ENCODE peak calls at places on chromosomes 12 and 14, in six cellular contexts. One of them, this sample, is unnamed.
A peak's percentile ranks its signal among the peaks of the same experiment; 100 is the strongest.

GRCh38 chr12:56028511-56029165 is 7.8 kb downstream of the IKZF4 start:
- DNase-seq in IMR-90: no peak
- DNase-seq in neuronal stem cell: no peak
- DNase-seq in mesenchymal stem cell: no peak
- DNase-seq in H9: no peak
- DNase-seq in H1: no peak
- DNase-seq in this sample: no peak

GRCh38 chr14:96574633-96575191 is 72.5 kb downstream of the PAPOLA start:
- DNase-seq in IMR-90: peak; percentile 82
- DNase-seq in neuronal stem cell: no peak
- DNase-seq in mesenchymal stem cell: no peak
- DNase-seq in H9: no peak
- DNase-seq in H1: no peak
- DNase-seq in this sample: no peak

GRCh38 chr12:57213763-57214397 is 2.7 kb upstream of the NXPH4 start:
- DNase-seq in IMR-90: no peak
- DNase-seq in neuronal stem cell: no peak
- DNase-seq in mesenchymal stem cell: no peak
- DNase-seq in H9: no peak
- DNase-seq in H1: no peak
- DNase-seq in this sample: peak; percentile 88

GRCh38 chr12:88634008-88634407 is 53.7 kb upstream of the KITLG start:
- DNase-seq in IMR-90: no peak
- DNase-seq in neuronal stem cell: no peak
- DNase-seq in mesenchymal stem cell: no peak
- DNase-seq in H9: no peak
- DNase-seq in H1: no peak
- DNase-seq in this sample: no peak

GRCh38 chr14:63852817-63853730 is at the start of gene SYNE2:
- DNase-seq in IMR-90: peak; percentile 65
- DNase-seq in neuronal stem cell: peak; percentile 78
- DNase-seq in mesenchymal stem cell: peak; percentile 70
- DNase-seq in H9: peak; percentile 82
- DNase-seq in H1: no peak
- DNase-seq in this sample: peak; percentile 82

GRCh38 chr12:53061404-53062010 is 11.6 kb downstream of the TNS2 start:
- DNase-seq in IMR-90: no peak
- DNase-seq in neuronal stem cell: no peak
- DNase-seq in mesenchymal stem cell: no peak
- DNase-seq in H9: peak; percentile 81
- DNase-seq in H1: no peak
- DNase-seq in this sample: peak; percentile 21

GRCh38 chr12:104458645-104459555 is 2.2 kb downstream of the CHST11 start:
- DNase-seq in IMR-90: no peak
- DNase-seq in neuronal stem cell: no peak
- DNase-seq in mesenchymal stem cell: peak; percentile 45
- DNase-seq in H9: no peak
- DNase-seq in H1: no peak
- DNase-seq in this sample: peak; percentile 63

GRCh38 chr12:94269316-94269999 is 121.1 kb downstream of the PLXNC1 start:
- DNase-seq in IMR-90: no peak
- DNase-seq in neuronal stem cell: no peak
- DNase-seq in mesenchymal stem cell: no peak
- DNase-seq in H9: no peak
- DNase-seq in H1: no peak
- DNase-seq in this sample: no peak

GRCh38 chr14:68165274-68165843 is 345.8 kb downstream of the RAD51B start:
- DNase-seq in IMR-90: no peak
- DNase-seq in neuronal stem cell: no peak
- DNase-seq in mesenchymal stem cell: no peak
- DNase-seq in H9: no peak
- DNase-seq in H1: no peak
- DNase-seq in this sample: no peak

GRCh38 chr12:19248929-19249602 is 119.5 kb downstream of the PLEKHA5 start:
- DNase-seq in IMR-90: peak; percentile 88
- DNase-seq in neuronal stem cell: no peak
- DNase-seq in mesenchymal stem cell: peak; percentile 58
- DNase-seq in H9: no peak
- DNase-seq in H1: no peak
- DNase-seq in this sample: no peak

GRCh38 chr14:46344327-46344937 is 307.1 kb downstream of the RPL10L start:
- DNase-seq in IMR-90: no peak
- DNase-seq in neuronal stem cell: peak; percentile 21
- DNase-seq in mesenchymal stem cell: peak; percentile 52
- DNase-seq in H9: peak; percentile 34
- DNase-seq in H1: no peak
- DNase-seq in this sample: no peak

GRCh38 chr14:104746071-104746545 is 6.8 kb upstream of the SIVA1 start:
- DNase-seq in IMR-90: no peak
- DNase-seq in neuronal stem cell: no peak
- DNase-seq in mesenchymal stem cell: no peak
- DNase-seq in H9: no peak
- DNase-seq in H1: no peak
- DNase-seq in this sample: no peak

GRCh38 chr12:48615681-48616080 is 45.8 kb upstream of the LALBA start:
- DNase-seq in IMR-90: no peak
- DNase-seq in neuronal stem cell: no peak
- DNase-seq in mesenchymal stem cell: no peak
- DNase-seq in H9: no peak
- DNase-seq in H1: no peak
- DNase-seq in this sample: no peak

GRCh38 chr14:91140672-91141071 is 26.8 kb downstream of the DGLUCY start:
- DNase-seq in IMR-90: no peak
- DNase-seq in neuronal stem cell: peak; percentile 15
- DNase-seq in mesenchymal stem cell: peak; percentile 13
- DNase-seq in H9: peak; percentile 70
- DNase-seq in H1: no peak
- DNase-seq in this sample: peak; percentile 48

GRCh38 chr12:779745-780734 is 27.7 kb downstream of the WNK1 start:
- DNase-seq in IMR-90: peak; percentile 74
- DNase-seq in neuronal stem cell: no peak
- DNase-seq in mesenchymal stem cell: peak; percentile 80
- DNase-seq in H9: no peak
- DNase-seq in H1: no peak
- DNase-seq in this sample: no peak

GRCh38 chr12:94336201-94336915 is 123.3 kb downstream of the CEP83 start:
- DNase-seq in IMR-90: peak; percentile 66
- DNase-seq in neuronal stem cell: no peak
- DNase-seq in mesenchymal stem cell: peak; percentile 15
- DNase-seq in H9: no peak
- DNase-seq in H1: no peak
- DNase-seq in this sample: no peak

GRCh38 chr12:95701275-95701674 is 89.3 kb downstream of the NTN4 start:
- DNase-seq in IMR-90: peak; percentile 60
- DNase-seq in neuronal stem cell: no peak
- DNase-seq in mesenchymal stem cell: peak; percentile 6
- DNase-seq in H9: no peak
- DNase-seq in H1: no peak
- DNase-seq in this sample: no peak

GRCh38 chr12:15163001-15163400 is 58.2 kb downstream of the RERG start:
- DNase-seq in IMR-90: no peak
- DNase-seq in neuronal stem cell: no peak
- DNase-seq in mesenchymal stem cell: no peak
- DNase-seq in H9: no peak
- DNase-seq in H1: no peak
- DNase-seq in this sample: no peak

GRCh38 chr12:15168279-15168678 is 52.9 kb downstream of the RERG start:
- DNase-seq in IMR-90: no peak
- DNase-seq in neuronal stem cell: no peak
- DNase-seq in mesenchymal stem cell: peak; percentile 42
- DNase-seq in H9: no peak
- DNase-seq in H1: no peak
- DNase-seq in this sample: no peak

GRCh38 chr12:15163577-15163976 is 57.6 kb downstream of the RERG start:
- DNase-seq in IMR-90: no peak
- DNase-seq in neuronal stem cell: no peak
- DNase-seq in mesenchymal stem cell: peak; percentile 33
- DNase-seq in H9: no peak
- DNase-seq in H1: no peak
- DNase-seq in this sample: no peak

DNA sequence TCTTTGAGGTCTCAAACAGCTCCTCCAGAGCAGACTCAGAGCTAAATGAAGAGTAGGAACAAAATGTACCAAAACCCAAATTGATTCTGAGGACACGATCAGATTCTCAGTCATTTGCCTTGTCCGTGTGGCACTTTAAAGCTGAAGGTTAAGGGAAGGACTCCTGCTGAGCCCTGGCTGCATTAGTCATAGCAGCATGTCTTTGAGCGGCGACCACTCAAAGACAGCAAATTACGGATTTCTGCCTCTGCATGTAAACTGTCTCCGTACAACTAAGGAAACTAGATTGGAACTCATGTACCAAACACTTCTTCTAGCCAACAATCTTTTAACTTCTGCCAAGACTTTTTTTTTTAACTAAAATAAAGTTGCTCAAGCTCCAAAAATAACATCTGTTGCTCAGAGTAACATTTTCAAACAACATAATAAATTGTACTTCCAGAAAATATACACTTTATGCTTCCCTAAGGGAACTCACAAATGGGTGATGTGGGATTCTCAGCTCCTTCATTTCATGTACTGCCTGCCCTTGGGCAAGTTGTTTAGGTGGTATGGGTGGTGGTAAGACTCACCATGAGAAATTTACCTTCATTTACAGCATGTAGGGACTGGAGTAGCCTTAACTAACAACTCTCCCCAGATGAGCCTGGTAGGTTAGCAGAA is 56.1 kb downstream of the RERG start:
- DNase-seq in IMR-90: no peak
- DNase-seq in neuronal stem cell: no peak
- DNase-seq in mesenchymal stem cell: peak; percentile 72
- DNase-seq in H9: no peak
- DNase-seq in H1: no peak
- DNase-seq in this sample: no peak
- H3K18ac ChIP-seq in IMR-90: no peak overlapping the region
- H3K18ac ChIP-seq in neuronal stem cell: no peak overlapping the region
- H3K18ac ChIP-seq in mesenchymal stem cell: no peak overlapping the region
- H3K18ac ChIP-seq in H9: no peak overlapping the region
- H3K18ac ChIP-seq in H1: no peak overlapping the region
- H3K18ac ChIP-seq in this sample: no peak overlapping the region

GRCh38 chr12:12036901-12037300 is 33.8 kb upstream of the BCL2L14 start:
- DNase-seq in IMR-90: no peak
- DNase-seq in neuronal stem cell: no peak
- DNase-seq in mesenchymal stem cell: no peak
- DNase-seq in H9: no peak
- DNase-seq in H1: no peak
- DNase-seq in this sample: no peak
- H4K91ac ChIP-seq in IMR-90: no peak overlapping the region
- H4K91ac ChIP-seq in neuronal stem cell: no peak overlapping the region
- H4K91ac ChIP-seq in mesenchymal stem cell: no peak overlapping the region
- H4K91ac ChIP-seq in H9: no peak overlapping the region
- H4K91ac ChIP-seq in H1: no peak overlapping the region
- H4K91ac ChIP-seq in this sample: no peak overlapping the region

GRCh38 chr14:93072659-93073365 is 42.9 kb downstream of the ITPK1 start:
- DNase-seq in IMR-90: no peak
- DNase-seq in neuronal stem cell: no peak
- DNase-seq in mesenchymal stem cell: no peak
- DNase-seq in H9: no peak
- DNase-seq in H1: no peak
- DNase-seq in this sample: peak; percentile 65
- H2BK120ac ChIP-seq in IMR-90: no peak overlapping the region
- H2BK120ac ChIP-seq in neuronal stem cell: no peak overlapping the region
- H2BK120ac ChIP-seq in mesenchymal stem cell: no peak overlapping the region
- H2BK120ac ChIP-seq in H9: no peak overlapping the region
- H2BK120ac ChIP-seq in H1: no peak overlapping the region
- H2BK120ac ChIP-seq in this sample: no peak overlapping the region

DNA sequence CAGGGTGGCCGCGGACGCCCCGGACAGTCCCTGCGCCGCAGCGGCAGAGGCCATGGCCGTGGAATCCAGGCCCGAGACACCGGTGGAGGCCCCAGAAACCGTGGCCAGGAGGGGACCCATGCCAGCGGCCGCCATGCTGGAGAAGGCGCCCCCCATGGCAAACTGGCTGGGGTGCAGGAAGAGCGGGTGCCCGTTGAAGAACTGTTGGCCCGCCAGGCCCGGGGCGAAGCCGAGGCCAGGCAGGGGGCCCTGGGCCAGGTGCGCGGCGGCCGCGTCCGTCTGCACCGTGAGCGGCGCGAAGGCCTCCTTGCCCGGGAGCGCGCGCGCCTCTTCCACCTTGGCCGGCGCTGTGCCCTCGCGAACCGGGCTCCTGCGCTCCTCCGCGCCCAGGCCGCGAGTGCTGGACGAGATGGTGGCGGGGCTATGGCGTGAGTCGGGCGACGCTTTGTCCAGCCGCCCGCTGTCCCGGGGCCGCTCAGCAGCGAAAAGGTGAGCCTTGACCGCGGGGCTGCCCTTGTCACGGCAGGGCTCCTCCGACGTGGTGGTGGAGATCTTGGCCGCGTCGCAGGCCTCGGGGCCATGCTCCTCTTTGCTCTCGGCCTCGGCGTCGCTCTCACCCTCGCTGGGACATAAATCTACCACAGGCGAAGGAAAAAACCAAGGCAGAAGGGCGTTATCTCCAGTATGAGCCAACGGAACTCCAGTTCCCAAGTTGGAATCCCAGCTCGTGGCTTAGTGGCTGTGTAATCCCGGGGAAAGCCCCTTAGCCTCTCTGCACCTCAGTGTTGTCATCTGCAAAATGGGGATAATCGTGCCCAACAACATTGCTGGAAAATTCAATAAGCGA is 9.6 kb downstream of the TBX3 start:
- DNase-seq in IMR-90: peak; percentile 64
- DNase-seq in neuronal stem cell: peak; percentile 21
- DNase-seq in mesenchymal stem cell: peak; percentile 47
- DNase-seq in H9: peak; percentile 63
- DNase-seq in H1: no peak
- DNase-seq in this sample: no peak
- H3K18ac ChIP-seq in IMR-90: peak overlapping the region; percentile 80
- H3K18ac ChIP-seq in neuronal stem cell: peak overlapping the region; percentile 55
- H3K18ac ChIP-seq in mesenchymal stem cell: peak overlapping the region; percentile 52
- H3K18ac ChIP-seq in H9: no peak overlapping the region
- H3K18ac ChIP-seq in H1: peak overlapping the region; percentile 34
- H3K18ac ChIP-seq in this sample: peak overlapping the region; percentile 79

GRCh38 chr12:81470923-81471322 is 288.2 kb downstream of the PPFIA2 start:
- DNase-seq in IMR-90: no peak
- DNase-seq in neuronal stem cell: no peak
- DNase-seq in mesenchymal stem cell: no peak
- DNase-seq in H9: no peak
- DNase-seq in H1: no peak
- DNase-seq in this sample: no peak
- H4K91ac ChIP-seq in IMR-90: no peak overlapping the region
- H4K91ac ChIP-seq in neuronal stem cell: no peak overlapping the region
- H4K91ac ChIP-seq in mesenchymal stem cell: no peak overlapping the region
- H4K91ac ChIP-seq in H9: no peak overlapping the region
- H4K91ac ChIP-seq in H1: no peak overlapping the region
- H4K91ac ChIP-seq in this sample: no peak overlapping the region

This sample was measured in trophoblast cell.